ENCODE peak calls at places on chromosomes 6 and 20, in ten cellular contexts. One of them, this sample, is unnamed.

GRCh38 chr6:51986864-51987263 is 100.5 kb downstream of the PKHD1 start:
- DNase-seq in AG09319: no peak
- DNase-seq in colonic mucosa: no peak
- DNase-seq in GM23338: no peak
- DNase-seq in body of pancreas: no peak
- DNase-seq in left ventricle myocardium inferior: no peak
- DNase-seq in fibroblast of pulmonary artery: no peak
- DNase-seq in nephron progenitor cell: no peak
- DNase-seq in lower lobe of right lung: no peak
- DNase-seq in psoas muscle: no peak
- DNase-seq in this sample: no peak

GRCh38 chr6:34239240-34239825 is 2.7 kb downstream of the HMGA1 start:
- DNase-seq in nephron progenitor cell: no peak
- DNase-seq in AG09319: no peak
- DNase-seq in lower lobe of right lung: peak
- DNase-seq in psoas muscle: peak
- DNase-seq in colonic mucosa: peak
- DNase-seq in body of pancreas: no peak
- DNase-seq in left ventricle myocardium inferior: no peak
- DNase-seq in fibroblast of pulmonary artery: no peak
- DNase-seq in GM23338: no peak
- DNase-seq in this sample: no peak

GRCh38 chr6:31729515-31729978 is 448 bp upstream of the DDAH2 start:
- DNase-seq in fibroblast of pulmonary artery: peak
- DNase-seq in body of pancreas: peak
- DNase-seq in lower lobe of right lung: peak
- DNase-seq in psoas muscle: peak
- DNase-seq in left ventricle myocardium inferior: peak
- DNase-seq in nephron progenitor cell: peak
- DNase-seq in colonic mucosa: peak
- DNase-seq in GM23338: peak
- DNase-seq in AG09319: peak
- DNase-seq in this sample: peak

GRCh38 chr20:31496761-31497295 is 17.4 kb upstream of the HM13 start:
- DNase-seq in fibroblast of pulmonary artery: peak
- DNase-seq in AG09319: no peak
- DNase-seq in colonic mucosa: no peak
- DNase-seq in lower lobe of right lung: peak
- DNase-seq in nephron progenitor cell: no peak
- DNase-seq in psoas muscle: peak
- DNase-seq in left ventricle myocardium inferior: peak
- DNase-seq in body of pancreas: peak
- DNase-seq in GM23338: no peak
- DNase-seq in this sample: no peak

GRCh38 chr6:41674231-41675000 is 36.1 kb downstream of the MDFI start:
- DNase-seq in AG09319: no peak
- DNase-seq in fibroblast of pulmonary artery: no peak
- DNase-seq in left ventricle myocardium inferior: no peak
- DNase-seq in GM23338: no peak
- DNase-seq in body of pancreas: no peak
- DNase-seq in psoas muscle: no peak
- DNase-seq in nephron progenitor cell: no peak
- DNase-seq in lower lobe of right lung: no peak
- DNase-seq in colonic mucosa: no peak
- DNase-seq in this sample: no peak

GRCh38 chr20:63968928-63969760 is 586 bp downstream of the ZNF512B start:
- DNase-seq in colonic mucosa: no peak
- DNase-seq in nephron progenitor cell: peak
- DNase-seq in left ventricle myocardium inferior: peak
- DNase-seq in GM23338: peak
- DNase-seq in AG09319: no peak
- DNase-seq in body of pancreas: peak
- DNase-seq in psoas muscle: peak
- DNase-seq in fibroblast of pulmonary artery: no peak
- DNase-seq in lower lobe of right lung: no peak
- DNase-seq in this sample: no peak

GRCh38 chr20:17614812-17615644 is 45.2 kb downstream of the DSTN start:
- DNase-seq in GM23338: no peak
- DNase-seq in fibroblast of pulmonary artery: no peak
- DNase-seq in left ventricle myocardium inferior: no peak
- DNase-seq in AG09319: no peak
- DNase-seq in body of pancreas: peak
- DNase-seq in nephron progenitor cell: no peak
- DNase-seq in colonic mucosa: peak
- DNase-seq in lower lobe of right lung: peak
- DNase-seq in psoas muscle: peak
- DNase-seq in this sample: peak

GRCh38 chr6:56851104-56851503 is 103.8 kb upstream of the BEND6 start:
- DNase-seq in fibroblast of pulmonary artery: peak
- DNase-seq in body of pancreas: no peak
- DNase-seq in GM23338: peak
- DNase-seq in nephron progenitor cell: peak
- DNase-seq in colonic mucosa: no peak
- DNase-seq in AG09319: no peak
- DNase-seq in psoas muscle: no peak
- DNase-seq in lower lobe of right lung: no peak
- DNase-seq in left ventricle myocardium inferior: no peak
- DNase-seq in this sample: no peak

GRCh38 chr20:11098888-11099287 is 425.1 kb upstream of the JAG1 start:
- DNase-seq in nephron progenitor cell: no peak
- DNase-seq in GM23338: peak
- DNase-seq in left ventricle myocardium inferior: no peak
- DNase-seq in fibroblast of pulmonary artery: no peak
- DNase-seq in psoas muscle: no peak
- DNase-seq in body of pancreas: peak
- DNase-seq in AG09319: no peak
- DNase-seq in colonic mucosa: peak
- DNase-seq in lower lobe of right lung: no peak
- DNase-seq in this sample: no peak

GRCh38 chr6:163766936-163767335 is 352.4 kb downstream of the QKI start:
- DNase-seq in GM23338: no peak
- DNase-seq in nephron progenitor cell: no peak
- DNase-seq in left ventricle myocardium inferior: no peak
- DNase-seq in AG09319: no peak
- DNase-seq in psoas muscle: no peak
- DNase-seq in lower lobe of right lung: no peak
- DNase-seq in body of pancreas: no peak
- DNase-seq in fibroblast of pulmonary artery: no peak
- DNase-seq in colonic mucosa: no peak
- DNase-seq in this sample: no peak

GRCh38 chr6:4608361-4609115 is 167.7 kb upstream of the CDYL start:
- DNase-seq in lower lobe of right lung: no peak
- DNase-seq in AG09319: no peak
- DNase-seq in left ventricle myocardium inferior: no peak
- DNase-seq in psoas muscle: peak
- DNase-seq in body of pancreas: no peak
- DNase-seq in fibroblast of pulmonary artery: no peak
- DNase-seq in nephron progenitor cell: no peak
- DNase-seq in colonic mucosa: no peak
- DNase-seq in GM23338: no peak
- DNase-seq in this sample: no peak

GRCh38 chr6:112298021-112298745 is 43.8 kb upstream of the LAMA4 start:
- DNase-seq in colonic mucosa: no peak
- DNase-seq in fibroblast of pulmonary artery: peak
- DNase-seq in lower lobe of right lung: no peak
- DNase-seq in AG09319: peak
- DNase-seq in psoas muscle: no peak
- DNase-seq in nephron progenitor cell: no peak
- DNase-seq in left ventricle myocardium inferior: no peak
- DNase-seq in GM23338: no peak
- DNase-seq in body of pancreas: no peak
- DNase-seq in this sample: no peak

GRCh38 chr6:91082311-91082803 is 495.5 kb upstream of the MAP3K7 start:
- DNase-seq in psoas muscle: no peak
- DNase-seq in GM23338: peak
- DNase-seq in AG09319: no peak
- DNase-seq in left ventricle myocardium inferior: no peak
- DNase-seq in nephron progenitor cell: peak
- DNase-seq in colonic mucosa: no peak
- DNase-seq in body of pancreas: no peak
- DNase-seq in fibroblast of pulmonary artery: peak
- DNase-seq in lower lobe of right lung: no peak
- DNase-seq in this sample: no peak

GRCh38 chr6:52603000-52603795 is 26.3 kb upstream of the TRAM2 start:
- DNase-seq in psoas muscle: no peak
- DNase-seq in body of pancreas: no peak
- DNase-seq in colonic mucosa: no peak
- DNase-seq in GM23338: no peak
- DNase-seq in fibroblast of pulmonary artery: peak
- DNase-seq in AG09319: no peak
- DNase-seq in left ventricle myocardium inferior: no peak
- DNase-seq in lower lobe of right lung: no peak
- DNase-seq in nephron progenitor cell: no peak
- DNase-seq in this sample: no peak

GRCh38 chr6:138431276-138432062 is 27.4 kb downstream of the HEBP2 start:
- DNase-seq in lower lobe of right lung: peak
- DNase-seq in psoas muscle: no peak
- DNase-seq in left ventricle myocardium inferior: no peak
- DNase-seq in AG09319: no peak
- DNase-seq in nephron progenitor cell: no peak
- DNase-seq in colonic mucosa: no peak
- DNase-seq in GM23338: no peak
- DNase-seq in body of pancreas: no peak
- DNase-seq in fibroblast of pulmonary artery: no peak
- DNase-seq in this sample: no peak

GRCh38 chr20:38603286-38603685 is 1.7 kb downstream of the ARHGAP40 start:
- DNase-seq in lower lobe of right lung: no peak
- DNase-seq in psoas muscle: no peak
- DNase-seq in left ventricle myocardium inferior: no peak
- DNase-seq in body of pancreas: no peak
- DNase-seq in colonic mucosa: no peak
- DNase-seq in AG09319: no peak
- DNase-seq in GM23338: no peak
- DNase-seq in nephron progenitor cell: no peak
- DNase-seq in fibroblast of pulmonary artery: no peak
- DNase-seq in this sample: no peak

GRCh38 chr20:38604873-38605303 is 3.3 kb downstream of the ARHGAP40 start:
- DNase-seq in AG09319: no peak
- DNase-seq in fibroblast of pulmonary artery: peak
- DNase-seq in left ventricle myocardium inferior: no peak
- DNase-seq in nephron progenitor cell: no peak
- DNase-seq in psoas muscle: no peak
- DNase-seq in colonic mucosa: no peak
- DNase-seq in body of pancreas: no peak
- DNase-seq in GM23338: no peak
- DNase-seq in lower lobe of right lung: no peak
- DNase-seq in this sample: no peak

GRCh38 chr20:38601216-38602184 is at the start of gene ARHGAP40:
- DNase-seq in body of pancreas: no peak
- DNase-seq in AG09319: no peak
- DNase-seq in colonic mucosa: no peak
- DNase-seq in nephron progenitor cell: peak
- DNase-seq in lower lobe of right lung: peak
- DNase-seq in psoas muscle: no peak
- DNase-seq in fibroblast of pulmonary artery: no peak
- DNase-seq in left ventricle myocardium inferior: no peak
- DNase-seq in GM23338: peak
- DNase-seq in this sample: peak

GRCh38 chr20:38600057-38600456 is 1.6 kb upstream of the ARHGAP40 start:
- DNase-seq in GM23338: no peak
- DNase-seq in left ventricle myocardium inferior: no peak
- DNase-seq in body of pancreas: no peak
- DNase-seq in colonic mucosa: no peak
- DNase-seq in psoas muscle: no peak
- DNase-seq in nephron progenitor cell: no peak
- DNase-seq in fibroblast of pulmonary artery: no peak
- DNase-seq in AG09319: no peak
- DNase-seq in lower lobe of right lung: no peak
- DNase-seq in this sample: no peak

GRCh38 chr20:38602185-38602581 is 574 bp downstream of the ARHGAP40 start:
- DNase-seq in colonic mucosa: no peak
- DNase-seq in nephron progenitor cell: no peak
- DNase-seq in psoas muscle: no peak
- DNase-seq in body of pancreas: no peak
- DNase-seq in left ventricle myocardium inferior: no peak
- DNase-seq in AG09319: no peak
- DNase-seq in lower lobe of right lung: no peak
- DNase-seq in GM23338: peak
- DNase-seq in fibroblast of pulmonary artery: no peak
- DNase-seq in this sample: no peak
- TF ChIP-seq CTCF in colonic mucosa: no peak
- TF ChIP-seq CTCF in nephron progenitor cell: no peak
- TF ChIP-seq CTCF in psoas muscle: no peak
- TF ChIP-seq CTCF in body of pancreas: no peak
- TF ChIP-seq CTCF in left ventricle myocardium inferior: no peak
- TF ChIP-seq CTCF in AG09319: no peak
- TF ChIP-seq CTCF in lower lobe of right lung: no peak
- TF ChIP-seq CTCF in GM23338: peak
- TF ChIP-seq CTCF in fibroblast of pulmonary artery: no peak
- TF ChIP-seq CTCF in this sample: no peak

DNA sequence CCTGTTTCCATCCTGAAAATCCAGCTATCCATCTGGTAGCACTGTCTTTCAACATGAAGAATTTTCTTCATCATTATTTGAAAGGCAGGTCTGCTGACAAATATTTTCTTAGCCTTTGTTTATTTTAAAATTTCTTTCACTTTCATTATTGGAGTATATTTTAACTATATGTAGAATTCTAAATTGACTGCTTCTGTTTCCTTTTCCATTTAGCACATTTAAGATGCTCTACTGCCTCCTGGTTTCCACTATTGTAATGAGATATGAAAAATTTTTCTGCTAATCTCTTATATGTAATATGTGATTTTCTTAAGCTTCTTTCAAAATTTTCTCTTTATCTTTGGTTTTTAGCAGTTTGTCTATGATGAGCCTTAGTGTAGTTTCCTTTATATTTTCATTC is 97.3 kb downstream of the TBC1D32 start:
- DNase-seq in lower lobe of right lung: no peak
- DNase-seq in colonic mucosa: no peak
- DNase-seq in psoas muscle: no peak
- DNase-seq in nephron progenitor cell: no peak
- DNase-seq in AG09319: no peak
- DNase-seq in fibroblast of pulmonary artery: no peak
- DNase-seq in body of pancreas: no peak
- DNase-seq in left ventricle myocardium inferior: no peak
- DNase-seq in GM23338: no peak
- DNase-seq in this sample: no peak
- TF ChIP-seq CTCF in lower lobe of right lung: no peak
- TF ChIP-seq CTCF in colonic mucosa: no peak
- TF ChIP-seq CTCF in psoas muscle: no peak
- TF ChIP-seq CTCF in nephron progenitor cell: no peak
- TF ChIP-seq CTCF in AG09319: no peak
- TF ChIP-seq CTCF in fibroblast of pulmonary artery: no peak
- TF ChIP-seq CTCF in body of pancreas: no peak
- TF ChIP-seq CTCF in left ventricle myocardium inferior: no peak
- TF ChIP-seq CTCF in GM23338: no peak
- TF ChIP-seq CTCF in this sample: no peak

GRCh38 chr6:166515072-166515810 is 71.2 kb downstream of the RAMACL start:
- DNase-seq in AG09319: peak
- DNase-seq in lower lobe of right lung: no peak
- DNase-seq in body of pancreas: no peak
- DNase-seq in fibroblast of pulmonary artery: peak
- DNase-seq in colonic mucosa: no peak
- DNase-seq in nephron progenitor cell: no peak
- DNase-seq in GM23338: no peak
- DNase-seq in psoas muscle: peak
- DNase-seq in left ventricle myocardium inferior: no peak
- DNase-seq in this sample: peak
- TF ChIP-seq CTCF in AG09319: peak
- TF ChIP-seq CTCF in lower lobe of right lung: no peak
- TF ChIP-seq CTCF in body of pancreas: no peak
- TF ChIP-seq CTCF in fibroblast of pulmonary artery: peak
- TF ChIP-seq CTCF in colonic mucosa: no peak
- TF ChIP-seq CTCF in nephron progenitor cell: no peak
- TF ChIP-seq CTCF in GM23338: no peak
- TF ChIP-seq CTCF in psoas muscle: peak
- TF ChIP-seq CTCF in left ventricle myocardium inferior: peak
- TF ChIP-seq CTCF in this sample: no peak

GRCh38 chr20:50278684-50279531 is 88.3 kb downstream of the CEBPB start:
- DNase-seq in lower lobe of right lung: peak
- DNase-seq in psoas muscle: peak
- DNase-seq in nephron progenitor cell: no peak
- DNase-seq in fibroblast of pulmonary artery: peak
- DNase-seq in colonic mucosa: peak
- DNase-seq in body of pancreas: peak
- DNase-seq in left ventricle myocardium inferior: peak
- DNase-seq in GM23338: peak
- DNase-seq in AG09319: no peak
- DNase-seq in this sample: no peak
- TF ChIP-seq CTCF in lower lobe of right lung: peak
- TF ChIP-seq CTCF in psoas muscle: peak
- TF ChIP-seq CTCF in nephron progenitor cell: no peak
- TF ChIP-seq CTCF in fibroblast of pulmonary artery: no peak
- TF ChIP-seq CTCF in colonic mucosa: peak
- TF ChIP-seq CTCF in body of pancreas: peak
- TF ChIP-seq CTCF in left ventricle myocardium inferior: peak
- TF ChIP-seq CTCF in GM23338: no peak
- TF ChIP-seq CTCF in AG09319: peak
- TF ChIP-seq CTCF in this sample: no peak